ENCODE peak calls at places on chromosome 17, in eight cellular contexts. E is lung; R is lower leg skin; W is foreskin fibroblast; P is AG04450; A is AG10803; Q is CD4-positive, alpha-beta T cell; N is thoracic aorta. B is an unnamed sample.
A peak's percentile ranks its signal among the peaks of the same experiment; 100 is the strongest.

GRCh38 chr17:15341385-15341849 is at the start of gene TEKT3:
- DNase-seq in Q (no peak), A (peak; percentile 40), W (peak; percentile 59), E (peak; percentile 85), P (peak; percentile 20), R (peak; percentile 96), N (peak; percentile 49), B (peak; percentile 89)

GRCh38 chr17:72474740-72475477 is 354.1 kb downstream of the SOX9 start:
- DNase-seq in R (no peak), W (no peak), E (no peak), N (no peak), P (no peak), Q (no peak), A (no peak), B (no peak)

GRCh38 chr17:41535764-41536481 is 7.8 kb upstream of the KRT19 start:
- DNase-seq in A (no peak), E (no peak), W (no peak), P (no peak), Q (no peak), R (no peak), N (no peak), B (no peak)

GRCh38 chr17:63366238-63366561 is 79.9 kb downstream of the CYB561 start:
- DNase-seq in Q (no peak), P (no peak), A (no peak), E (no peak), R (no peak), W (no peak), N (no peak), B (no peak)

GRCh38 chr17:62064791-62065563 is at the start of gene MED13:
- DNase-seq in W (no peak), Q (peak; percentile 49), P (no peak), R (peak; percentile 92), A (peak; percentile 38), E (peak; percentile 68), N (peak; percentile 7), B (peak; percentile 52)

GRCh38 chr17:16446338-16446983 is 31.1 kb downstream of the TRPV2 start:
- DNase-seq in E (no peak), A (no peak), W (no peak), Q (no peak), R (no peak), N (no peak), P (no peak), B (no peak)

GRCh38 chr17:72372185-72372584 is 251.4 kb downstream of the SOX9 start:
- DNase-seq in Q (no peak), N (no peak), E (no peak), P (no peak), R (no peak), A (peak; percentile 54), W (no peak), B (no peak)

GRCh38 chr17:81309140-81309858 is 14.2 kb upstream of the SLC38A10 start:
- DNase-seq in W (peak; percentile 63), E (peak; percentile 93), Q (no peak), A (peak; percentile 73), N (peak; percentile 46), P (no peak), R (peak; percentile 99), B (peak; percentile 47)

GRCh38 chr17:83053021-83053778 is 26.2 kb upstream of the METRNL start:
- DNase-seq in R (peak; percentile 85), N (no peak), W (peak; percentile 33), A (no peak), P (no peak), Q (no peak), E (no peak), B (peak; percentile 4)

GRCh38 chr17:51814521-51814920 is 344.0 kb downstream of the CA10 start:
- DNase-seq in R (no peak), E (no peak), N (no peak), W (no peak), P (no peak), Q (no peak), A (no peak), B (no peak)

GRCh38 chr17:72126575-72127486 is 6.0 kb downstream of the SOX9 start:
- DNase-seq in N (no peak), Q (no peak), P (no peak), W (peak; percentile 92), E (no peak), R (no peak), A (peak; percentile 78), B (no peak)

GRCh38 chr17:38704645-38705522 is at the start of gene MLLT6:
- DNase-seq in W (peak; percentile 59), P (no peak), N (no peak), A (peak; percentile 76), R (peak; percentile 94), Q (peak; percentile 73), E (peak; percentile 71), B (peak; percentile 58)

DNA sequence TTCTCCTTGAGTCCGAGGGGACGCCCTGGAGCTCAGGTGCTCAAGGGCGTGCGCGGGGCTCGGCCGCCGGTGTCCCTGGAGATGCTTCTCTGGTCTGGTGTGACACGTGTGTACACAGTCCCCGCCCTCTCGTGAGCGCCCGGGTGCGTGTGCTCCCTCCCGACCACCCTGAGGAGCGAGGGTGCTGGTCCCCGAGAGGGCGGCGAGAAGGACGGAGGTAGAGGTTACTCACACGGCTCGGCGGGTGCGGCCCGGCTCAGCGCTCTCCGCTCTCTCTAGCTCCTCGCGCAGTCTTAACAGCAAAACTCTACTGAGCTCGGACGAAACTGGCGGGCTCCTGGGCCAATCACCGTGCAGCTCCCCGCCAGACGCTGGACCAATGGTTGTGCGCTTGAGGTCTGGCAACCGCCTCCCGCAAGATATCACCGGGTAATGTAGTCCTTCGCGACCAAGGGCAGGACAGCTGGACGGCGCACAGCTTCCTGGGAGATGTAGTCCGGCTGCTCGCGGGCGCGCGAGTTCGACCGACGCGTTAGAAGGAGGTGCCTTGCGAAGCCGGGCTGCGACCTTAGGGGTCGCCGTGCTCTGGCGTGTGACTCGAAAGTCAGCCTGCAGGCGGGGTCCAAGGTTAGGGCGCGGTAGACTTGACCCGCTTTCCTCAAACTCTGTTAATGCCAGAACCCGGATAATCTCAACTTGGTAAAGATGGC is at the start of gene SLC25A19:
- DNase-seq in Q (peak; percentile 93), P (peak; percentile 97), R (peak; percentile 100), N (peak; percentile 94), A (peak; percentile 99), E (peak; percentile 98), W (peak; percentile 99), B (peak; percentile 94)
- TF ChIP-seq CTCF in Q (peak; percentile 45), P (no peak), R (peak; percentile 25), N (no peak), A (peak; percentile 25), E (peak; percentile 0), W (no peak), B (peak; percentile 34)

GRCh38 chr17:44084921-44085320 is 14.4 kb downstream of the G6PC3 start:
- DNase-seq in Q (no peak), A (no peak), W (no peak), R (no peak), N (no peak), E (no peak), P (no peak), B (no peak)

GRCh38 chr17:44082206-44082605 is 11.7 kb downstream of the G6PC3 start:
- DNase-seq in W (no peak), P (no peak), N (no peak), Q (no peak), E (no peak), A (no peak), R (no peak), B (no peak)

GRCh38 chr17:44081681-44082080 is 11.1 kb downstream of the G6PC3 start:
- DNase-seq in E (no peak), R (no peak), P (no peak), Q (no peak), N (no peak), A (peak; percentile 66), W (no peak), B (no peak)

GRCh38 chr17:44083250-44083849 is 12.8 kb downstream of the G6PC3 start:
- DNase-seq in Q (no peak), W (no peak), R (no peak), A (no peak), P (no peak), E (no peak), N (no peak), B (peak; percentile 42)

GRCh38 chr17:44084131-44084538 is 13.6 kb downstream of the G6PC3 start:
- DNase-seq in N (no peak), E (no peak), R (no peak), W (no peak), P (no peak), A (no peak), Q (no peak), B (peak; percentile 48)
- TF ChIP-seq CTCF in N (peak; percentile 7), E (no peak), R (no peak), W (no peak), P (peak; percentile 44), A (peak; percentile 39), Q (no peak), B (peak; percentile 45)

DNA sequence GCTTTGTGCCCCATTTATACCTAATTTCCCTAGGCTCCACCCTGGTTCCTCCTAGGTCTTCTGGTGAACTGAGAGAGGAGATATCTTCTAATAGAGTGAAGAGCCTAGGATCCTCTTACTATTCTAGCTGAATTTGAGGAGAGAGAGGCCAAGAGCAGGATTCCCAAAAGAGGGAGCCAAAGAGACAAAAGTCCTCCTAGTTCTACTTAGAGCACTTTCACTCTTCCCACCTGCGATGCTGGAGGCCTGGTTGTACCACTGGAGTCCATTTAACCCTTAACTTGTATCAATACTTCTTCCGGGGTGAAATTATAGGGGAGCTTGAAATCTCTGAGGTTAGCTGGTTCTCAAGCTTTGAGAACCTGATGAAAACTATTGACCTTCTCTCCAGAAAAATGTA is 3.4 kb upstream of the SSH2 start:
- DNase-seq in Q (no peak), A (peak; percentile 34), R (no peak), W (peak; percentile 12), E (no peak), P (no peak), N (no peak), B (no peak)
- TF ChIP-seq CTCF in Q (no peak), A (peak; percentile 53), R (no peak), W (peak; percentile 59), E (no peak), P (peak; percentile 61), N (no peak), B (no peak)

GRCh38 chr17:67601897-67602296 is 115.8 kb upstream of the NOL11 start:
- DNase-seq in A (peak; percentile 29), R (no peak), N (no peak), W (no peak), E (no peak), Q (no peak), P (no peak), B (no peak)

GRCh38 chr17:67605259-67605912 is 112.3 kb upstream of the NOL11 start:
- DNase-seq in N (no peak), W (no peak), A (no peak), R (peak; percentile 52), P (no peak), Q (no peak), E (no peak), B (no peak)

GRCh38 chr17:67600408-67600807 is 117.3 kb upstream of the NOL11 start:
- DNase-seq in Q (no peak), P (no peak), A (no peak), R (no peak), E (no peak), W (no peak), N (no peak), B (no peak)

GRCh38 chr17:67602439-67602838 is 115.3 kb upstream of the NOL11 start:
- DNase-seq in W (no peak), P (no peak), R (peak; percentile 43), N (no peak), Q (no peak), E (no peak), A (no peak), B (no peak)

DNA sequence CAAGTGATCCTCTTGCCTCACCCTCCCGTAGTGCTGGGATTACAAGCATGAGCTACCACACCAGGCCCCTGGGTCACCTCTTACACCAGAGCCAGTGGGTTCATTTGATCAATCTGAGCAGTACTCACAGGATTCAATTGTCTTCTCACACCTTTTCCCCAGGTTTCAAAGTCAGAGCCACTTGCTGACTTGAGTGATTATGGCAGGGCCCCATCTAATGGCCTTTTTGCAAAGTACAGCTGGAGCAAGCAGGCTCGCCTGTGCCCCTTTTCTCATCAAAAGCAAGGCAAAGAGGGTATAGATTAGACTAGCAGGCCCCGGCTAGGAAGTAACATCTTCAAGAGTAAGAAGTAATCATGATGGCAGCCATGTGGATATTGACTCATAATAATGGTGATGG is 114.8 kb upstream of the NOL11 start:
- DNase-seq in A (peak; percentile 49), R (peak; percentile 65), W (peak; percentile 19), N (no peak), E (no peak), Q (peak; percentile 10), P (no peak), B (peak; percentile 42)
- TF ChIP-seq CTCF in A (peak; percentile 55), R (no peak), W (peak; percentile 43), N (no peak), E (no peak), Q (peak; percentile 58), P (peak; percentile 49), B (peak; percentile 29)